ENCODE peak calls at places on chromosomes 11 and 22, in six cellular contexts. One of them, this sample, is unnamed.

GRCh38 chr11:32713496-32713895 is 81.0 kb downstream of the CCDC73 start:
- DNase-seq in upper lobe of right lung: no peak
- DNase-seq in stimulated activated CD4-positive, alpha-beta T cell treated with anti-CD3 and anti-CD28 coated beads, Interleukin-12 subunit alpha, Interleukin-12 subunit beta, amount 100 ng/mL, for 24 hours: no peak
- DNase-seq in NCI-H1417: no peak
- DNase-seq in HFF-Myc: no peak
- DNase-seq in NCI-H460: no peak
- DNase-seq in this sample: no peak

GRCh38 chr11:19311306-19312030 is 70.7 kb upstream of the E2F8 start:
- DNase-seq in NCI-H1417: peak; percentile 34
- DNase-seq in NCI-H460: peak; percentile 48
- DNase-seq in upper lobe of right lung: no peak
- DNase-seq in HFF-Myc: peak; percentile 25
- DNase-seq in stimulated activated CD4-positive, alpha-beta T cell treated with anti-CD3 and anti-CD28 coated beads, Interleukin-12 subunit alpha, Interleukin-12 subunit beta, amount 100 ng/mL, for 24 hours: peak; percentile 48
- DNase-seq in this sample: peak; percentile 30

GRCh38 chr11:12691473-12691872 is 17.3 kb downstream of the TEAD1 start:
- DNase-seq in upper lobe of right lung: no peak
- DNase-seq in stimulated activated CD4-positive, alpha-beta T cell treated with anti-CD3 and anti-CD28 coated beads, Interleukin-12 subunit alpha, Interleukin-12 subunit beta, amount 100 ng/mL, for 24 hours: no peak
- DNase-seq in HFF-Myc: peak; percentile 39
- DNase-seq in NCI-H460: no peak
- DNase-seq in NCI-H1417: no peak
- DNase-seq in this sample: no peak

GRCh38 chr11:123425367-123425766 is 4.7 kb upstream of the GRAMD1B start:
- DNase-seq in HFF-Myc: no peak
- DNase-seq in NCI-H460: no peak
- DNase-seq in NCI-H1417: no peak
- DNase-seq in upper lobe of right lung: no peak
- DNase-seq in stimulated activated CD4-positive, alpha-beta T cell treated with anti-CD3 and anti-CD28 coated beads, Interleukin-12 subunit alpha, Interleukin-12 subunit beta, amount 100 ng/mL, for 24 hours: no peak
- DNase-seq in this sample: no peak

GRCh38 chr11:12585861-12586260 is 88.4 kb upstream of the TEAD1 start:
- DNase-seq in upper lobe of right lung: no peak
- DNase-seq in NCI-H460: no peak
- DNase-seq in stimulated activated CD4-positive, alpha-beta T cell treated with anti-CD3 and anti-CD28 coated beads, Interleukin-12 subunit alpha, Interleukin-12 subunit beta, amount 100 ng/mL, for 24 hours: no peak
- DNase-seq in NCI-H1417: no peak
- DNase-seq in HFF-Myc: no peak
- DNase-seq in this sample: no peak

GRCh38 chr11:3859373-3859881 is 4.0 kb downstream of the STIM1 start:
- DNase-seq in upper lobe of right lung: no peak
- DNase-seq in NCI-H1417: no peak
- DNase-seq in NCI-H460: no peak
- DNase-seq in HFF-Myc: no peak
- DNase-seq in stimulated activated CD4-positive, alpha-beta T cell treated with anti-CD3 and anti-CD28 coated beads, Interleukin-12 subunit alpha, Interleukin-12 subunit beta, amount 100 ng/mL, for 24 hours: no peak
- DNase-seq in this sample: no peak

GRCh38 chr11:126282361-126282741 is 542 bp upstream of the TIRAP start:
- DNase-seq in stimulated activated CD4-positive, alpha-beta T cell treated with anti-CD3 and anti-CD28 coated beads, Interleukin-12 subunit alpha, Interleukin-12 subunit beta, amount 100 ng/mL, for 24 hours: no peak
- DNase-seq in HFF-Myc: no peak
- DNase-seq in NCI-H460: no peak
- DNase-seq in NCI-H1417: peak; percentile 83
- DNase-seq in upper lobe of right lung: peak; percentile 71
- DNase-seq in this sample: no peak

GRCh38 chr11:45659031-45659817 is 6.2 kb downstream of the CHST1 start:
- DNase-seq in NCI-H460: no peak
- DNase-seq in stimulated activated CD4-positive, alpha-beta T cell treated with anti-CD3 and anti-CD28 coated beads, Interleukin-12 subunit alpha, Interleukin-12 subunit beta, amount 100 ng/mL, for 24 hours: no peak
- DNase-seq in HFF-Myc: no peak
- DNase-seq in upper lobe of right lung: peak; percentile 48
- DNase-seq in NCI-H1417: no peak
- DNase-seq in this sample: no peak

GRCh38 chr22:48756146-48757111 is 1071.2 kb downstream of the BRD1 start:
- DNase-seq in HFF-Myc: no peak
- DNase-seq in NCI-H460: no peak
- DNase-seq in NCI-H1417: no peak
- DNase-seq in stimulated activated CD4-positive, alpha-beta T cell treated with anti-CD3 and anti-CD28 coated beads, Interleukin-12 subunit alpha, Interleukin-12 subunit beta, amount 100 ng/mL, for 24 hours: no peak
- DNase-seq in upper lobe of right lung: no peak
- DNase-seq in this sample: no peak

GRCh38 chr22:45424241-45424731 is 10.8 kb downstream of the RIBC2 start:
- DNase-seq in HFF-Myc: no peak
- DNase-seq in NCI-H460: no peak
- DNase-seq in NCI-H1417: no peak
- DNase-seq in upper lobe of right lung: peak; percentile 78
- DNase-seq in stimulated activated CD4-positive, alpha-beta T cell treated with anti-CD3 and anti-CD28 coated beads, Interleukin-12 subunit alpha, Interleukin-12 subunit beta, amount 100 ng/mL, for 24 hours: no peak
- DNase-seq in this sample: peak; percentile 14

GRCh38 chr11:66868726-66869291 is 11.9 kb downstream of the LRFN4 start:
- DNase-seq in HFF-Myc: no peak
- DNase-seq in NCI-H1417: no peak
- DNase-seq in upper lobe of right lung: peak; percentile 85
- DNase-seq in stimulated activated CD4-positive, alpha-beta T cell treated with anti-CD3 and anti-CD28 coated beads, Interleukin-12 subunit alpha, Interleukin-12 subunit beta, amount 100 ng/mL, for 24 hours: peak; percentile 79
- DNase-seq in NCI-H460: peak; percentile 59
- DNase-seq in this sample: no peak

GRCh38 chr11:69064394-69064957 is 15.7 kb downstream of the TPCN2 start:
- DNase-seq in NCI-H1417: no peak
- DNase-seq in upper lobe of right lung: no peak
- DNase-seq in NCI-H460: no peak
- DNase-seq in stimulated activated CD4-positive, alpha-beta T cell treated with anti-CD3 and anti-CD28 coated beads, Interleukin-12 subunit alpha, Interleukin-12 subunit beta, amount 100 ng/mL, for 24 hours: no peak
- DNase-seq in HFF-Myc: no peak
- DNase-seq in this sample: no peak

GRCh38 chr11:128776088-128776433 is 82.2 kb downstream of the FLI1 start:
- DNase-seq in NCI-H460: no peak
- DNase-seq in upper lobe of right lung: no peak
- DNase-seq in stimulated activated CD4-positive, alpha-beta T cell treated with anti-CD3 and anti-CD28 coated beads, Interleukin-12 subunit alpha, Interleukin-12 subunit beta, amount 100 ng/mL, for 24 hours: no peak
- DNase-seq in HFF-Myc: no peak
- DNase-seq in NCI-H1417: no peak
- DNase-seq in this sample: no peak

GRCh38 chr11:84541711-84542340 is 1085.3 kb downstream of the DLG2 start:
- DNase-seq in NCI-H1417: no peak
- DNase-seq in upper lobe of right lung: no peak
- DNase-seq in NCI-H460: no peak
- DNase-seq in HFF-Myc: no peak
- DNase-seq in stimulated activated CD4-positive, alpha-beta T cell treated with anti-CD3 and anti-CD28 coated beads, Interleukin-12 subunit alpha, Interleukin-12 subunit beta, amount 100 ng/mL, for 24 hours: no peak
- DNase-seq in this sample: no peak

GRCh38 chr11:12860827-12861226 is 148.3 kb upstream of the RASSF10 start:
- DNase-seq in HFF-Myc: no peak
- DNase-seq in stimulated activated CD4-positive, alpha-beta T cell treated with anti-CD3 and anti-CD28 coated beads, Interleukin-12 subunit alpha, Interleukin-12 subunit beta, amount 100 ng/mL, for 24 hours: no peak
- DNase-seq in NCI-H460: no peak
- DNase-seq in NCI-H1417: no peak
- DNase-seq in upper lobe of right lung: no peak
- DNase-seq in this sample: peak; percentile 59

GRCh38 chr11:121931748-121932352 is 184.2 kb downstream of the BLID start:
- DNase-seq in NCI-H460: no peak
- DNase-seq in HFF-Myc: no peak
- DNase-seq in NCI-H1417: no peak
- DNase-seq in stimulated activated CD4-positive, alpha-beta T cell treated with anti-CD3 and anti-CD28 coated beads, Interleukin-12 subunit alpha, Interleukin-12 subunit beta, amount 100 ng/mL, for 24 hours: no peak
- DNase-seq in upper lobe of right lung: no peak
- DNase-seq in this sample: no peak

GRCh38 chr11:11931461-11932055 is 76.9 kb downstream of the DKK3 start:
- DNase-seq in NCI-H1417: peak; percentile 7
- DNase-seq in NCI-H460: peak; percentile 46
- DNase-seq in HFF-Myc: peak; percentile 56
- DNase-seq in upper lobe of right lung: no peak
- DNase-seq in stimulated activated CD4-positive, alpha-beta T cell treated with anti-CD3 and anti-CD28 coated beads, Interleukin-12 subunit alpha, Interleukin-12 subunit beta, amount 100 ng/mL, for 24 hours: no peak
- DNase-seq in this sample: no peak

GRCh38 chr11:60396790-60397189 is 531 bp downstream of the MS4A14 start:
- DNase-seq in NCI-H1417: no peak
- DNase-seq in NCI-H460: no peak
- DNase-seq in stimulated activated CD4-positive, alpha-beta T cell treated with anti-CD3 and anti-CD28 coated beads, Interleukin-12 subunit alpha, Interleukin-12 subunit beta, amount 100 ng/mL, for 24 hours: no peak
- DNase-seq in upper lobe of right lung: no peak
- DNase-seq in HFF-Myc: no peak
- DNase-seq in this sample: no peak

GRCh38 chr11:59560290-59560701 is 49.0 kb downstream of the OR4D9 start:
- DNase-seq in stimulated activated CD4-positive, alpha-beta T cell treated with anti-CD3 and anti-CD28 coated beads, Interleukin-12 subunit alpha, Interleukin-12 subunit beta, amount 100 ng/mL, for 24 hours: peak; percentile 68
- DNase-seq in upper lobe of right lung: no peak
- DNase-seq in NCI-H1417: peak; percentile 82
- DNase-seq in HFF-Myc: peak; percentile 46
- DNase-seq in NCI-H460: peak; percentile 69
- DNase-seq in this sample: peak; percentile 63

GRCh38 chr11:121580154-121580553 is 127.4 kb upstream of the SORL1-AS1 start:
- DNase-seq in NCI-H460: no peak
- DNase-seq in stimulated activated CD4-positive, alpha-beta T cell treated with anti-CD3 and anti-CD28 coated beads, Interleukin-12 subunit alpha, Interleukin-12 subunit beta, amount 100 ng/mL, for 24 hours: no peak
- DNase-seq in HFF-Myc: no peak
- DNase-seq in NCI-H1417: no peak
- DNase-seq in upper lobe of right lung: no peak
- DNase-seq in this sample: no peak

GRCh38 chr22:42131562-42131961 is 952 bp upstream of the CYP2D6 start:
- DNase-seq in NCI-H460: no peak
- DNase-seq in upper lobe of right lung: no peak
- DNase-seq in stimulated activated CD4-positive, alpha-beta T cell treated with anti-CD3 and anti-CD28 coated beads, Interleukin-12 subunit alpha, Interleukin-12 subunit beta, amount 100 ng/mL, for 24 hours: no peak
- DNase-seq in HFF-Myc: no peak
- DNase-seq in NCI-H1417: no peak
- DNase-seq in this sample: no peak

GRCh38 chr22:29621761-29622526 is 18.5 kb downstream of the NF2 start:
- DNase-seq in NCI-H460: peak; percentile 76
- DNase-seq in stimulated activated CD4-positive, alpha-beta T cell treated with anti-CD3 and anti-CD28 coated beads, Interleukin-12 subunit alpha, Interleukin-12 subunit beta, amount 100 ng/mL, for 24 hours: no peak
- DNase-seq in NCI-H1417: no peak
- DNase-seq in HFF-Myc: peak; percentile 81
- DNase-seq in upper lobe of right lung: no peak
- DNase-seq in this sample: peak; percentile 83

GRCh38 chr11:126917531-126918204 is 82.9 kb downstream of the KIRREL3 start:
- DNase-seq in upper lobe of right lung: no peak
- DNase-seq in NCI-H1417: no peak
- DNase-seq in NCI-H460: no peak
- DNase-seq in HFF-Myc: peak; percentile 93
- DNase-seq in stimulated activated CD4-positive, alpha-beta T cell treated with anti-CD3 and anti-CD28 coated beads, Interleukin-12 subunit alpha, Interleukin-12 subunit beta, amount 100 ng/mL, for 24 hours: no peak
- DNase-seq in this sample: peak; percentile 83

GRCh38 chr11:40384991-40385390 is 1074.5 kb downstream of the LRRC4C start:
- DNase-seq in NCI-H460: no peak
- DNase-seq in HFF-Myc: peak; percentile 83
- DNase-seq in stimulated activated CD4-positive, alpha-beta T cell treated with anti-CD3 and anti-CD28 coated beads, Interleukin-12 subunit alpha, Interleukin-12 subunit beta, amount 100 ng/mL, for 24 hours: no peak
- DNase-seq in upper lobe of right lung: no peak
- DNase-seq in NCI-H1417: no peak
- DNase-seq in this sample: no peak

GRCh38 chr22:25837288-25837900 is 95.4 kb downstream of the MYO18B start:
- DNase-seq in NCI-H460: no peak
- DNase-seq in upper lobe of right lung: no peak
- DNase-seq in stimulated activated CD4-positive, alpha-beta T cell treated with anti-CD3 and anti-CD28 coated beads, Interleukin-12 subunit alpha, Interleukin-12 subunit beta, amount 100 ng/mL, for 24 hours: no peak
- DNase-seq in HFF-Myc: no peak
- DNase-seq in NCI-H1417: no peak
- DNase-seq in this sample: no peak

GRCh38 chr22:19759994-19760651 is 455 bp upstream of the TBX1 start:
- DNase-seq in upper lobe of right lung: no peak
- DNase-seq in HFF-Myc: no peak
- DNase-seq in NCI-H460: no peak
- DNase-seq in stimulated activated CD4-positive, alpha-beta T cell treated with anti-CD3 and anti-CD28 coated beads, Interleukin-12 subunit alpha, Interleukin-12 subunit beta, amount 100 ng/mL, for 24 hours: no peak
- DNase-seq in NCI-H1417: no peak
- DNase-seq in this sample: no peak

GRCh38 chr11:129846508-129847335 is 31.1 kb downstream of the TMEM45B start:
- DNase-seq in NCI-H460: no peak
- DNase-seq in NCI-H1417: peak; percentile 60
- DNase-seq in HFF-Myc: peak; percentile 79
- DNase-seq in upper lobe of right lung: no peak
- DNase-seq in stimulated activated CD4-positive, alpha-beta T cell treated with anti-CD3 and anti-CD28 coated beads, Interleukin-12 subunit alpha, Interleukin-12 subunit beta, amount 100 ng/mL, for 24 hours: no peak
- DNase-seq in this sample: no peak

GRCh38 chr11:46239801-46240061 is 37.7 kb upstream of the CREB3L1 start:
- DNase-seq in NCI-H460: no peak
- DNase-seq in upper lobe of right lung: no peak
- DNase-seq in NCI-H1417: peak; percentile 39
- DNase-seq in stimulated activated CD4-positive, alpha-beta T cell treated with anti-CD3 and anti-CD28 coated beads, Interleukin-12 subunit alpha, Interleukin-12 subunit beta, amount 100 ng/mL, for 24 hours: no peak
- DNase-seq in HFF-Myc: no peak
- DNase-seq in this sample: no peak

GRCh38 chr11:78201096-78201495 is 12.4 kb downstream of the USP35 start:
- DNase-seq in stimulated activated CD4-positive, alpha-beta T cell treated with anti-CD3 and anti-CD28 coated beads, Interleukin-12 subunit alpha, Interleukin-12 subunit beta, amount 100 ng/mL, for 24 hours: no peak
- DNase-seq in NCI-H1417: no peak
- DNase-seq in HFF-Myc: no peak
- DNase-seq in NCI-H460: no peak
- DNase-seq in upper lobe of right lung: no peak
- DNase-seq in this sample: peak; percentile 85

GRCh38 chr11:122672892-122673291 is 17.4 kb downstream of the UBASH3B start:
- DNase-seq in upper lobe of right lung: no peak
- DNase-seq in stimulated activated CD4-positive, alpha-beta T cell treated with anti-CD3 and anti-CD28 coated beads, Interleukin-12 subunit alpha, Interleukin-12 subunit beta, amount 100 ng/mL, for 24 hours: no peak
- DNase-seq in NCI-H460: no peak
- DNase-seq in NCI-H1417: no peak
- DNase-seq in HFF-Myc: no peak
- DNase-seq in this sample: no peak

This sample was measured in foreskin melanocyte.